ENCODE peak calls at places on chromosomes 13 and 19, in ten cellular contexts. O is prostate gland, F is GM23338, H is upper lobe of left lung, T is HCT116, C is SK-N-SH, J is stomach, D is SK-N-MC, Z is endothelial cell of umbilical vein, B is GM12891. R is an unnamed sample.

GRCh38 chr19:46821512-46822359 is 28.9 kb downstream of the AP2S1 start:
- DNase-seq in D (no peak), Z (no peak), H (no peak), T (no peak), F (no peak), B (no peak), C (no peak), J (no peak), O (no peak), R (peak)

GRCh38 chr13:34044660-34045080 is 226.7 kb downstream of the RFC3 start:
- DNase-seq in J (no peak), Z (peak), D (no peak), T (peak), C (no peak), F (no peak), H (no peak), B (no peak), O (peak), R (no peak)

GRCh38 chr13:71412231-71412630 is 454.8 kb downstream of the DACH1 start:
- DNase-seq in O (no peak), T (no peak), D (no peak), B (no peak), Z (no peak), H (no peak), C (no peak), J (no peak), F (no peak), R (no peak)

GRCh38 chr19:55066107-55066709 is 3.3 kb upstream of the RDH13 start:
- DNase-seq in T (no peak), F (peak), Z (no peak), O (no peak), C (no peak), H (no peak), J (no peak), D (no peak), B (no peak), R (no peak)

GRCh38 chr19:18940791-18941627 is at the start of gene HOMER3:
- DNase-seq in C (peak), B (peak), H (peak), F (peak), Z (peak), O (peak), J (peak), D (no peak), T (no peak), R (peak)

GRCh38 chr19:4870025-4870700 is 2.7 kb upstream of the PLIN3 start:
- DNase-seq in F (peak), O (no peak), J (peak), T (peak), B (no peak), H (peak), D (no peak), Z (peak), C (no peak), R (no peak)

GRCh38 chr13:32117696-32118095 is 86.1 kb downstream of the FRY start:
- DNase-seq in J (peak), C (no peak), D (no peak), Z (no peak), T (no peak), O (no peak), F (no peak), H (peak), B (no peak), R (no peak)

GRCh38 chr19:58544591-58545285 is 874 bp downstream of the TRIM28 start:
- DNase-seq in B (peak), C (peak), Z (peak), J (no peak), F (peak), D (no peak), T (no peak), O (no peak), H (peak), R (peak)

GRCh38 chr13:59780058-59780457 is 383.7 kb downstream of the DIAPH3 start:
- DNase-seq in F (no peak), B (no peak), Z (no peak), D (no peak), T (no peak), O (no peak), C (no peak), J (no peak), H (no peak), R (no peak)

GRCh38 chr13:112453874-112454647 is 77.9 kb downstream of the SPACA7 start:
- DNase-seq in B (no peak), H (peak), T (no peak), O (no peak), F (no peak), J (no peak), D (no peak), C (no peak), Z (no peak), R (no peak)

GRCh38 chr19:1540353-1540925 is 16.6 kb downstream of the PLK5 start:
- DNase-seq in O (no peak), C (no peak), F (peak), J (no peak), D (no peak), T (no peak), Z (no peak), H (no peak), B (no peak), R (no peak)

GRCh38 chr13:94595006-94595942 is 678 bp downstream of the TGDS start:
- DNase-seq in F (peak), J (peak), H (peak), T (no peak), C (peak), Z (peak), O (no peak), D (no peak), B (no peak), R (peak)

GRCh38 chr13:74765955-74766354 is 631.8 kb upstream of the KLF12 start:
- DNase-seq in Z (no peak), C (no peak), H (no peak), O (no peak), T (no peak), J (no peak), D (no peak), B (no peak), F (peak), R (no peak)

GRCh38 chr19:16736709-16737108 is 17.1 kb downstream of the NWD1 start:
- DNase-seq in O (no peak), C (no peak), F (peak), B (no peak), D (no peak), H (no peak), Z (no peak), T (peak), J (no peak), R (no peak)

GRCh38 chr19:45235485-45235884 is 9.7 kb downstream of the EXOC3L2 start:
- DNase-seq in D (no peak), J (no peak), Z (no peak), T (no peak), F (no peak), B (no peak), C (peak), H (no peak), O (no peak), R (no peak)

GRCh38 chr19:19381007-19381926 is 24.2 kb upstream of the GATAD2A start:
- DNase-seq in F (no peak), B (no peak), C (no peak), J (peak), H (peak), Z (no peak), D (no peak), T (no peak), O (peak), R (no peak)

DNA sequence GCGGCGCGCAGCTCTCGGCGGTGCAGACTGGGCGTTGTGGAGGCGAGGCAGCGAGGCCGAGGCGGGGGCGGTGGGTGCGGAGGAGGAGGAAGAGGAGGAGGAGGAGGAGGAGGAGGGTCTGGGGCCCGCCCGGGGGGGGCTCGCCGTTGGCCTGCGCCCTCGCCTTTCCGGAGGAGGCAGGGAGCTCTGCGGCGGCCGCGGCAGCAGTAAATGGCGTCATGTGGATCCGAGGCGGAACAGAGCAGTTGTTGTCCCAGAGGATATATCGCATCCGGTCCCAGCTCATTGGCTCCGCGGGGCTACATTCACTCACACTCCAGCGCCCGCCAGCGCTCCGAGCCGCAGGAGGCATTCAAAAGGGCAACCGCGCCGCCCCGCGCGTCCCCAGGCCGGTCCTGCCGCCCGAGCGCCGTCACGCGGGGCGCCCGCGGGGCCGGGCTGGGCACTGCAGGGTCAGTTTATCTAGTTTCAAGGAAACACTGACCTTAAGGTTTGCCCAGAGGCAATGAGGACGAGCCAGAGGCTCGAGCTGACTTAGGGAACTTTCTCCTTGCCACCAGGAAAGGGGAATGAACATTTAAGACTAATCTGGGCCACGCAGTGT is at the start of gene SPRY2:
- DNase-seq in Z (peak), F (peak), D (no peak), T (peak), B (no peak), J (peak), C (peak), O (peak), H (peak), R (no peak)
- TF ChIP-seq POLR2AphosphoS5 in Z (peak), F (peak), D (peak), T (peak), B (no peak), J (peak), C (peak), O (peak), H (peak), R (no peak)

GRCh38 chr19:48906324-48906723 is 6.2 kb downstream of the NUCB1 start:
- DNase-seq in C (no peak), D (no peak), T (no peak), H (no peak), O (no peak), J (no peak), Z (no peak), B (no peak), F (no peak), R (no peak)
- TF ChIP-seq POLR2AphosphoS5 in C (no peak), D (no peak), T (no peak), H (no peak), O (no peak), J (no peak), Z (no peak), B (no peak), F (no peak), R (no peak)

GRCh38 chr13:102550507-102550906 is 46.3 kb upstream of the TPP2 start:
- DNase-seq in F (peak), C (no peak), B (no peak), Z (no peak), H (no peak), D (no peak), O (no peak), J (no peak), T (no peak), R (no peak)

GRCh38 chr13:102548811-102549210 is 48.0 kb upstream of the TPP2 start:
- DNase-seq in C (no peak), H (no peak), O (no peak), Z (no peak), F (no peak), T (no peak), D (no peak), J (no peak), B (no peak), R (no peak)
- TF ChIP-seq POLR2AphosphoS5 in C (no peak), H (no peak), O (no peak), Z (no peak), F (no peak), T (no peak), D (no peak), J (no peak), B (no peak), R (no peak)

GRCh38 chr19:39126593-39127187 is 1.1 kb downstream of the PAK4 start:
- DNase-seq in B (no peak), H (peak), C (no peak), D (no peak), F (no peak), J (peak), T (no peak), Z (peak), O (peak), R (no peak)
- TF ChIP-seq POLR2AphosphoS5 in B (no peak), H (no peak), C (no peak), D (no peak), F (no peak), J (no peak), T (no peak), Z (no peak), O (peak), R (no peak)

DNA sequence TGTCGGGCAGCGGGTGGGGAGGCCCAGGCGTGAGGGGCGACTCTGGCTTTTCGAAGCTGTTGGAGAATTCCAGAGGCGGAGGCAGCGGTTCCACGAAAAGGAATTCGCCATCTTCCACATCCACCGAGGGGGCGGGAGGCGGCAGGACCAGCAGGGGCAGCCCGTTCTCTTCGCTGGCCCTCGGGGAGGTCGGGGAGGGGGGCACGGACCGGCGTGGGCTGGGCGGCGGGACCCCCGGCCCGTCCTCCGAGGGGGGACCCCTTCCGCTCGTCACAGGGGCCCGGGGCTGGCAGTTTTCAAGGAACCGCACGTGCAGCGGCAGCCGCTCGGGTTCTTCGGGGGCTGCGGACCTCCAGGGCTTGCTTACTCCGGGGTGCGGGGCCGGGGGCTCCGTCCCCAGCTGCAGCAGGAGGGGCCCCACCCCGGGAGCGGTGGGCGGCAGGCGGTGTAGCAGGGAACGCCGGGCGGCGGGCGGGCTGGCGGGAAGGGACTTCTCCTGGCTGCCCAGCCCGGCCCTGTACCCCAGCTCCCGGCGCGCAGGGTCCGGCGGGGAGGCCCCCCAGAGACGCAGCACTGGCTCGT is 18.0 kb downstream of the C19orf81 start:
- DNase-seq in B (no peak), O (no peak), C (peak), H (no peak), T (no peak), D (no peak), J (no peak), Z (no peak), F (peak), R (no peak)
- TF ChIP-seq POLR2AphosphoS5 in B (no peak), O (no peak), C (no peak), H (no peak), T (no peak), D (no peak), J (no peak), Z (no peak), F (no peak), R (no peak)

R was measured in GM12892.